ENCODE peak calls at places on chromosomes 12 and 14, in five cellular contexts. P is HCEC 1CT, L is WTC11, G is HS-27A, Q is GM04504. W is an unnamed sample.

GRCh38 chr12:130916251-130916911 is 37.3 kb upstream of the ADGRD1 start:
- DNase-seq in P (peak; percentile 7), L (peak; percentile 69), G (no peak), Q (no peak), W (peak; percentile 14)

GRCh38 chr14:76891436-76891835 is 65.2 kb downstream of the LRRC74A start:
- DNase-seq in P (no peak), L (no peak), G (no peak), Q (no peak), W (no peak)

GRCh38 chr12:11758838-11759509 is 109.5 kb downstream of the ETV6 start:
- DNase-seq in P (no peak), L (no peak), G (no peak), Q (no peak), W (peak; percentile 89)

GRCh38 chr12:124617615-124618014 is 50.2 kb upstream of the NCOR2 start:
- DNase-seq in P (no peak), L (no peak), G (no peak), Q (no peak), W (no peak)

GRCh38 chr12:58414398-58414871 is 473.1 kb downstream of the ATP23 start:
- DNase-seq in P (peak; percentile 77), L (no peak), G (no peak), Q (peak; percentile 58), W (no peak)

GRCh38 chr14:85566603-85567002 is 36.7 kb downstream of the FLRT2 start:
- DNase-seq in P (peak; percentile 94), L (no peak), G (peak; percentile 50), Q (peak; percentile 69), W (no peak)

GRCh38 chr14:34604990-34605389 is 25.0 kb downstream of the SNX6 start:
- DNase-seq in P (no peak), L (no peak), G (no peak), Q (no peak), W (no peak)

GRCh38 chr12:7431993-7432685 is 11.8 kb downstream of the CD163L1 start:
- DNase-seq in P (peak; percentile 57), L (no peak), G (peak; percentile 39), Q (no peak), W (no peak)

GRCh38 chr14:61244051-61244450 is 37.1 kb downstream of the TMEM30B start:
- DNase-seq in P (no peak), L (no peak), G (no peak), Q (no peak), W (no peak)

GRCh38 chr14:37369446-37369845 is 171.7 kb downstream of the MIPOL1 start:
- DNase-seq in P (no peak), L (no peak), G (no peak), Q (no peak), W (no peak)

GRCh38 chr14:60648169-60648933 is 926 bp downstream of the SIX1 start:
- DNase-seq in P (peak; percentile 26), L (peak; percentile 34), G (peak; percentile 15), Q (no peak), W (no peak)

GRCh38 chr12:991350-992278 is 591 bp downstream of the ERC1 start:
- DNase-seq in P (no peak), L (peak; percentile 68), G (no peak), Q (no peak), W (no peak)

GRCh38 chr14:96735509-96735908 is 61.7 kb upstream of the VRK1 start:
- DNase-seq in P (no peak), L (no peak), G (no peak), Q (no peak), W (no peak)

GRCh38 chr12:131287938-131288797 is 334.5 kb downstream of the ADGRD1 start:
- DNase-seq in P (no peak), L (no peak), G (no peak), Q (no peak), W (no peak)

GRCh38 chr12:112788205-112788604 is 3.3 kb upstream of the RPH3A start:
- DNase-seq in P (no peak), L (peak; percentile 34), G (no peak), Q (no peak), W (no peak)

GRCh38 chr14:52876806-52877205 is 74.0 kb downstream of the FERMT2 start:
- DNase-seq in P (no peak), L (no peak), G (no peak), Q (no peak), W (no peak)

GRCh38 chr14:24828486-24828885 is 194.5 kb upstream of the GZMB start:
- DNase-seq in P (no peak), L (no peak), G (no peak), Q (no peak), W (no peak)

GRCh38 chr12:75759842-75760260 is 248.4 kb upstream of the KRR1 start:
- DNase-seq in P (peak; percentile 96), L (no peak), G (no peak), Q (peak; percentile 41), W (no peak)

GRCh38 chr12:6074979-6075585 is 49.4 kb downstream of the VWF start:
- DNase-seq in P (no peak), L (no peak), G (no peak), Q (no peak), W (peak; percentile 26)

GRCh38 chr12:2876431-2877046 is 435 bp downstream of the FOXM1 start:
- DNase-seq in P (no peak), L (no peak), G (no peak), Q (no peak), W (peak; percentile 40)

GRCh38 chr14:31080060-31080459 is 53.9 kb upstream of the STRN3 start:
- DNase-seq in P (peak; percentile 39), L (no peak), G (no peak), Q (no peak), W (no peak)

GRCh38 chr12:25796523-25797000 is 161.9 kb upstream of the RASSF8 start:
- DNase-seq in P (no peak), L (no peak), G (no peak), Q (no peak), W (no peak)

GRCh38 chr12:8449293-8449944 is 6.3 kb upstream of the CLEC6A start:
- DNase-seq in P (no peak), L (no peak), G (no peak), Q (no peak), W (no peak)

GRCh38 chr14:54312166-54312801 is 84.5 kb upstream of the CDKN3 start:
- DNase-seq in P (peak; percentile 83), L (no peak), G (peak; percentile 70), Q (peak; percentile 77), W (no peak)

GRCh38 chr12:104213952-104214351 is 1.6 kb upstream of the TXNRD1 start:
- DNase-seq in P (peak; percentile 95), L (no peak), G (no peak), Q (peak; percentile 99), W (no peak)

GRCh38 chr12:113057565-113058485 is 1.3 kb downstream of the DTX1 start:
- DNase-seq in P (no peak), L (peak; percentile 60), G (no peak), Q (no peak), W (no peak)

GRCh38 chr14:68947802-68948201 is 31.3 kb downstream of the ACTN1 start:
- DNase-seq in P (no peak), L (no peak), G (no peak), Q (no peak), W (no peak)

GRCh38 chr12:9347328-9348127 is 139.3 kb upstream of the PZP start:
- DNase-seq in P (peak; percentile 50), L (no peak), G (no peak), Q (no peak), W (no peak)

GRCh38 chr12:104825408-104825807 is 132.7 kb downstream of the SLC41A2 start:
- DNase-seq in P (no peak), L (peak; percentile 22), G (no peak), Q (no peak), W (no peak)

GRCh38 chr14:54749727-54750126 is 152.9 kb downstream of the GCH1 start:
- DNase-seq in P (no peak), L (no peak), G (no peak), Q (no peak), W (no peak)

GRCh38 chr14:28751467-28752058 is 15.0 kb upstream of the FOXG1 start:
- DNase-seq in P (peak; percentile 77), L (peak; percentile 50), G (peak; percentile 65), Q (peak; percentile 19), W (peak; percentile 42)

GRCh38 chr14:106879241-106879640 is 1352.9 kb downstream of the TMEM121 start:
- DNase-seq in P (peak; percentile 6), L (no peak), G (no peak), Q (no peak), W (no peak)

GRCh38 chr12:32586390-32586789 is 92.7 kb upstream of the DNM1L start:
- DNase-seq in P (peak; percentile 75), L (no peak), G (peak; percentile 54), Q (no peak), W (no peak)

GRCh38 chr14:104448321-104448720 is 131.2 kb upstream of the C14orf180 start:
- DNase-seq in P (no peak), L (no peak), G (no peak), Q (no peak), W (no peak)

GRCh38 chr12:50659690-50660424 is 104.0 kb upstream of the ATF1 start:
- DNase-seq in P (no peak), L (no peak), G (no peak), Q (no peak), W (no peak)

W was measured in RPMI8226.